ENCODE peak calls at places on chromosome 5, in six cellular contexts. J is AG09319; X is BJ; H is globus pallidus; L is frontal cortex; G is activated gamma-delta T cell treated with anti-CD3 and anti-CD28 coated beads, Interleukin-2, amount 50 U/mL, for 16 hours. A is an unnamed sample.

GRCh38 chr5:95973793-95974325 is 12.2 kb upstream of the ELL2 start:
- DNase-seq in J (no peak), X (no peak), H (no peak), L (no peak), G (no peak), A (no peak)

GRCh38 chr5:146825033-146825432 is 53.5 kb downstream of the PPP2R2B start:
- DNase-seq in J (no peak), X (no peak), H (no peak), L (no peak), G (no peak), A (peak; percentile 1)

GRCh38 chr5:156559955-156560354 is 233.0 kb downstream of the SGCD start:
- DNase-seq in J (no peak), X (peak; percentile 11), H (no peak), L (no peak), G (no peak), A (no peak)

GRCh38 chr5:139164020-139164419 is 34.1 kb downstream of the SIL1 start:
- DNase-seq in J (no peak), X (no peak), H (no peak), L (no peak), G (no peak), A (no peak)

GRCh38 chr5:132296412-132297001 is 2.3 kb downstream of the SLC22A4 start:
- DNase-seq in J (no peak), X (no peak), H (no peak), L (no peak), G (no peak), A (no peak)

GRCh38 chr5:143448518-143448917 is 45.0 kb upstream of the NR3C1 start:
- DNase-seq in J (no peak), X (no peak), H (no peak), L (no peak), G (no peak), A (no peak)

GRCh38 chr5:174895360-174895759 is 171.0 kb downstream of the MSX2 start:
- DNase-seq in J (no peak), X (no peak), H (no peak), L (no peak), G (no peak), A (no peak)

GRCh38 chr5:155252717-155253116 is 239.2 kb downstream of the KIF4B start:
- DNase-seq in J (no peak), X (no peak), H (no peak), L (no peak), G (no peak), A (no peak)

GRCh38 chr5:42887094-42887493 is 75.4 kb upstream of the SELENOP start:
- DNase-seq in J (no peak), X (no peak), H (no peak), L (no peak), G (no peak), A (no peak)

GRCh38 chr5:16994576-16994975 is 58.5 kb upstream of the MYO10 start:
- DNase-seq in J (no peak), X (no peak), H (no peak), L (no peak), G (no peak), A (no peak)

GRCh38 chr5:112419596-112420110 is 576 bp upstream of the EPB41L4A start:
- DNase-seq in J (no peak), X (no peak), H (peak; percentile 31), L (peak; percentile 39), G (no peak), A (no peak)

GRCh38 chr5:56356121-56356875 is 123.2 kb upstream of the ANKRD55 start:
- DNase-seq in J (no peak), X (no peak), H (no peak), L (no peak), G (no peak), A (no peak)

GRCh38 chr5:173263566-173263965 is 28.6 kb upstream of the NKX2-5 start:
- DNase-seq in J (no peak), X (no peak), H (no peak), L (no peak), G (no peak), A (no peak)

GRCh38 chr5:172597755-172598155 is 43.3 kb upstream of the NEURL1B start:
- DNase-seq in J (no peak), X (no peak), H (no peak), L (no peak), G (no peak), A (no peak)

GRCh38 chr5:139696167-139696893 is 48.2 kb downstream of the CXXC5 start:
- DNase-seq in J (no peak), X (no peak), H (no peak), L (no peak), G (no peak), A (no peak)

GRCh38 chr5:72510610-72511121 is 3.5 kb upstream of the ZNF366 start:
- DNase-seq in J (no peak), X (no peak), H (peak; percentile 78), L (no peak), G (no peak), A (no peak)

GRCh38 chr5:138457532-138458275 is 7.6 kb upstream of the EGR1 start:
- DNase-seq in J (no peak), X (no peak), H (no peak), L (no peak), G (no peak), A (no peak)

GRCh38 chr5:108801301-108801700 is 53.6 kb downstream of the FER start:
- DNase-seq in J (no peak), X (no peak), H (no peak), L (no peak), G (no peak), A (no peak)

GRCh38 chr5:141914154-141914743 is 9.4 kb upstream of the DELE1 start:
- DNase-seq in J (no peak), X (no peak), H (peak; percentile 53), L (peak; percentile 73), G (peak; percentile 3), A (no peak)

GRCh38 chr5:176692835-176693476 is 45.7 kb downstream of the TSPAN17 start:
- DNase-seq in J (no peak), X (no peak), H (no peak), L (no peak), G (no peak), A (no peak)

GRCh38 chr5:169088032-169088726 is 212.8 kb downstream of the SLIT3 start:
- DNase-seq in J (no peak), X (no peak), H (no peak), L (no peak), G (no peak), A (no peak)

GRCh38 chr5:159038907-159039306 is 60.8 kb downstream of the EBF1 start:
- DNase-seq in J (peak; percentile 68), X (peak; percentile 59), H (no peak), L (no peak), G (no peak), A (no peak)

GRCh38 chr5:135310328-135310989 is 88.6 kb downstream of the MACROH2A1 start:
- DNase-seq in J (peak; percentile 39), X (peak; percentile 54), H (no peak), L (no peak), G (no peak), A (no peak)

GRCh38 chr5:53087171-53087570 is 22.4 kb downstream of the MOCS2 start:
- DNase-seq in J (no peak), X (no peak), H (no peak), L (no peak), G (no peak), A (no peak)

GRCh38 chr5:1239514-1240251 is 14.5 kb downstream of the SLC6A18 start:
- DNase-seq in J (no peak), X (no peak), H (no peak), L (no peak), G (no peak), A (no peak)

GRCh38 chr5:178069909-178070308 is 43.4 kb upstream of the N4BP3 start:
- DNase-seq in J (no peak), X (no peak), H (no peak), L (no peak), G (no peak), A (no peak)

GRCh38 chr5:33375900-33376299 is 64.9 kb upstream of the TARS1 start:
- DNase-seq in J (no peak), X (no peak), H (no peak), L (no peak), G (no peak), A (no peak)

GRCh38 chr5:138573949-138574670 is 1.1 kb downstream of the HSPA9 start:
- DNase-seq in J (no peak), X (no peak), H (no peak), L (no peak), G (no peak), A (no peak)

GRCh38 chr5:62112689-62113220 is 193.3 kb upstream of the KIF2A start:
- DNase-seq in J (no peak), X (no peak), H (no peak), L (no peak), G (no peak), A (no peak)

GRCh38 chr5:143011621-143012020 is 241.4 kb downstream of the ARHGAP26 start:
- DNase-seq in J (no peak), X (no peak), H (no peak), L (no peak), G (no peak), A (no peak)

GRCh38 chr5:152379331-152379730 is 25.7 kb downstream of the NMUR2 start:
- DNase-seq in J (no peak), X (no peak), H (peak; percentile 60), L (peak; percentile 6), G (no peak), A (no peak)

GRCh38 chr5:72109625-72110024 is 2.4 kb downstream of the MAP1B start:
- DNase-seq in J (no peak), X (no peak), H (peak; percentile 70), L (no peak), G (no peak), A (no peak)

GRCh38 chr5:38650540-38651275 is 94.3 kb upstream of the LIFR start:
- DNase-seq in J (no peak), X (peak; percentile 9), H (no peak), L (no peak), G (no peak), A (no peak)

GRCh38 chr5:26805076-26805475 is 233.3 kb downstream of the CDH9 start:
- DNase-seq in J (no peak), X (no peak), H (no peak), L (no peak), G (no peak), A (no peak)

GRCh38 chr5:97171703-97172102 is 11.3 kb downstream of the RIOK2 start:
- DNase-seq in J (no peak), X (no peak), H (no peak), L (no peak), G (no peak), A (no peak)

GRCh38 chr5:1004598-1005361 is 3.8 kb upstream of the NKD2 start:
- DNase-seq in J (no peak), X (no peak), H (peak; percentile 17), L (peak; percentile 80), G (no peak), A (no peak)

A was measured in stimulated activated CD8-positive, alpha-beta memory T cell treated with anti-CD3 and anti-CD28 coated beads, Interleukin-7, amount 100 ng/mL, for 1 hour.